ENCODE peak calls at places on chromosomes 12 and 14, in six cellular contexts. U is heart left ventricle, E is breast epithelium, O is fibroblast of mammary gland, M is A549, A is IMR-90. R is an unnamed sample.

GRCh38 chr14:78399316-78399889 is 229.2 kb downstream of the NRXN3 start:
- DNase-seq in E (no peak), O (peak; percentile 50), U (no peak), M (no peak), A (no peak), R (peak; percentile 48)

GRCh38 chr14:30362369-30363218 is 196.4 kb upstream of the G2E3 start:
- DNase-seq in A (no peak), O (no peak), U (no peak), E (no peak), M (no peak), R (no peak)

GRCh38 chr12:121815221-121815620 is 11.4 kb downstream of the SETD1B start:
- DNase-seq in E (no peak), M (no peak), O (no peak), U (no peak), A (no peak), R (no peak)

GRCh38 chr14:50600849-50601248 is 40.9 kb downstream of the ATL1 start:
- DNase-seq in U (no peak), E (no peak), M (no peak), O (peak; percentile 43), A (no peak), R (no peak)

GRCh38 chr12:110314308-110314707 is 33.3 kb downstream of the ATP2A2 start:
- DNase-seq in O (peak; percentile 83), U (no peak), A (peak; percentile 92), E (no peak), M (no peak), R (peak; percentile 72)

GRCh38 chr12:93908846-93909592 is 231.8 kb downstream of the CRADD start:
- DNase-seq in E (no peak), O (peak; percentile 29), A (no peak), U (peak; percentile 62), M (no peak), R (peak; percentile 17)

GRCh38 chr12:94285954-94286579 is 137.7 kb downstream of the PLXNC1 start:
- DNase-seq in U (no peak), M (no peak), A (no peak), E (no peak), O (no peak), R (no peak)

GRCh38 chr12:24742378-24742777 is 206.5 kb downstream of the BCAT1 start:
- DNase-seq in A (no peak), E (no peak), U (peak; percentile 41), O (no peak), M (no peak), R (no peak)

GRCh38 chr12:28340261-28340660 is 150.0 kb downstream of the CCDC91 start:
- DNase-seq in A (peak; percentile 84), O (peak; percentile 31), U (no peak), E (no peak), M (no peak), R (peak; percentile 26)

GRCh38 chr12:59595097-59595496 is 732 bp upstream of the SLC16A7 start:
- DNase-seq in A (no peak), U (no peak), M (no peak), E (no peak), O (no peak), R (peak; percentile 3)

GRCh38 chr12:43210437-43211197 is 341.4 kb downstream of the ADAMTS20 start:
- DNase-seq in M (no peak), E (no peak), O (peak; percentile 94), A (peak; percentile 67), U (no peak), R (peak; percentile 91)

GRCh38 chr12:120169946-120170345 is 24.6 kb downstream of the GCN1 start:
- DNase-seq in A (no peak), U (no peak), E (no peak), M (no peak), O (no peak), R (no peak)

GRCh38 chr12:91836264-91836663 is 309.4 kb downstream of the BTG1 start:
- DNase-seq in A (no peak), M (no peak), U (no peak), E (no peak), O (no peak), R (no peak)

GRCh38 chr14:65412881-65413738 is 580 bp downstream of the FUT8 start:
- DNase-seq in M (peak; percentile 44), U (no peak), A (peak; percentile 73), O (peak; percentile 66), E (no peak), R (peak; percentile 74)

GRCh38 chr14:65411656-65412188 is 808 bp upstream of the FUT8 start:
- DNase-seq in E (peak; percentile 88), O (peak; percentile 91), U (peak; percentile 95), M (peak; percentile 87), A (peak; percentile 91), R (peak; percentile 92)

GRCh38 chr14:65413739-65414045 is 1.2 kb downstream of the FUT8 start:
- DNase-seq in O (no peak), A (no peak), M (no peak), U (no peak), E (no peak), R (no peak)

GRCh38 chr14:65410640-65411039 is 1.9 kb upstream of the FUT8 start:
- DNase-seq in M (no peak), A (no peak), E (no peak), O (no peak), U (no peak), R (no peak)

DNA sequence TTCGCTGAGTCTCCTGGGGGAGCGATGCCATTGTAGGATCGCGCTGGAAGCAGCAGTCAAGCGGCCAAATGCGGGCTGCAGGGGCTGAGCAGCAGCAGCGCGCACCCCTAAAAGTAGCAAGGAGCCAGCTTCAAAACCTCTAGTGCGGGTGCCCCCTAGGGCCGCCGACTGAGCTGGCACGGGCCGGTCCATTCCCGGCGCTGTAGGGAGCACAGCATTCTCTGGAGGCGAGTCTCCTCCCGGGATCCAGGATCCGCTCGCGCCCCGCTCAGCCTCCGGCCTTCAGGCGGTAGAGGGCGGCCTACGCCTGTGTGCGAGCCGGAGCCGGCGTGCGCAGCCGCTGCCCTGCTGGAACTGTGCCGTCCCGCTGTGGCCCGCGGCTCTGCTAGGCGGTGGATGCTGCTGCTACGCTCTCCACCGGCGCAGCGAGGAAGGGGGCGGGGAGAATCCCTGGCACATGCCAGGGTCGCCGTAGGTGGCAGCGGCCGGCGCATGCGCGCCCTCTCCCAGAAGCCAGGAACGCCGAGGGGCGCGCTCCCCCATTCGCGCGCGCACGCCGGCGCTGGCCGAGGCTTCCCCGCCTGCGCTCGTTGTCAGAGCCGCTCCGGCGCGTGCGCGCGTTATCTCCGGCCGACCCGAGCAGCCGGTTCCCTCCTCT is at the start of gene FUT8:
- DNase-seq in U (peak; percentile 96), A (peak; percentile 94), E (peak; percentile 95), M (peak; percentile 84), O (peak; percentile 94), R (peak; percentile 97)
- H3K4me3 ChIP-seq in U (peak within 1 kb of the TSS; percentile 76), A (peak within 1 kb of the TSS; percentile 95), E (peak within 1 kb of the TSS; percentile 96), M (peak within 1 kb of the TSS; percentile 86), O (peak within 1 kb of the TSS; percentile 80), R (peak within 1 kb of the TSS; percentile 80)

DNA sequence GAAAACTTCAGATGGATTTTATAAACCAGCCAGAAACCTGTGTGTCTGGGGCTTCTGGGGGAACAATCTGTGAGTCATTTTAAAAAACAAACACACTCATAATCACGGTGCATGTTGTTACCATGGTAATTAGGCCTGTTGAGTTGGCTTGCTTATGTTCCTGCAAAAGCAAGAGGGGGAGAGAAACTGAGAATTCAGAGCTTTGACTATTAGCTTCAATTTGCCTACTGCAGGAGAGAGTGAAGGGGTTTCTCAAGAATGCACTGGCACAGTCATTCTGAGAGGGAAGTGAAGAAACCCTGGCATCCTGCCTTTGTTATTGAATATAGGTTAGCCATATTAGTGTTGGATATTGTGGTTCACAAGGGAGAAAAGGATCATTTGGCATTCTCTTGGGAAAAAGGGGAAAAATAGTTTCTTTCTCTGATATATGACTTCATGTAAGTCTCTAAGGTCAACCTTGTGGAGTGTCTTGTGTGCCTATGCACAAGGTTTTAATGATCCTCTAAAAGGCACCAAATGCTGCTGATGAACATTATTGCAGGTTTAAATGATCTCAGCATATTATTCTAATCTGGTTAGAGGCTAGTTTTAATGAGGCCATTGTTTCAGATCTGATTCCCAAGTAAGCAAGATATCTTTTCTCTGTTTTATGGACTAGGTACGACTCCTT is 12.9 kb downstream of the GNG2 start:
- DNase-seq in E (no peak), A (peak; percentile 98), M (peak; percentile 61), O (peak; percentile 96), U (no peak), R (peak; percentile 95)
- H3K4me3 ChIP-seq in E (no peak overlapping the region), A (no peak overlapping the region), M (no peak overlapping the region), O (no peak overlapping the region), U (no peak overlapping the region), R (no peak overlapping the region)

GRCh38 chr14:100160534-100160916 is 1.1 kb upstream of the DEGS2 start:
- DNase-seq in E (no peak), O (no peak), U (peak; percentile 23), A (no peak), M (no peak), R (no peak)

GRCh38 chr14:100158566-100159106 is 809 bp downstream of the DEGS2 start:
- DNase-seq in O (no peak), M (no peak), A (no peak), U (peak; percentile 13), E (no peak), R (no peak)

GRCh38 chr14:100156776-100157175 is 2.7 kb downstream of the DEGS2 start:
- DNase-seq in A (no peak), U (no peak), E (no peak), O (no peak), M (no peak), R (no peak)

GRCh38 chr14:100159107-100159864 is at the start of gene DEGS2:
- DNase-seq in U (peak; percentile 18), M (peak; percentile 46), A (no peak), O (no peak), E (no peak), R (no peak)

DNA sequence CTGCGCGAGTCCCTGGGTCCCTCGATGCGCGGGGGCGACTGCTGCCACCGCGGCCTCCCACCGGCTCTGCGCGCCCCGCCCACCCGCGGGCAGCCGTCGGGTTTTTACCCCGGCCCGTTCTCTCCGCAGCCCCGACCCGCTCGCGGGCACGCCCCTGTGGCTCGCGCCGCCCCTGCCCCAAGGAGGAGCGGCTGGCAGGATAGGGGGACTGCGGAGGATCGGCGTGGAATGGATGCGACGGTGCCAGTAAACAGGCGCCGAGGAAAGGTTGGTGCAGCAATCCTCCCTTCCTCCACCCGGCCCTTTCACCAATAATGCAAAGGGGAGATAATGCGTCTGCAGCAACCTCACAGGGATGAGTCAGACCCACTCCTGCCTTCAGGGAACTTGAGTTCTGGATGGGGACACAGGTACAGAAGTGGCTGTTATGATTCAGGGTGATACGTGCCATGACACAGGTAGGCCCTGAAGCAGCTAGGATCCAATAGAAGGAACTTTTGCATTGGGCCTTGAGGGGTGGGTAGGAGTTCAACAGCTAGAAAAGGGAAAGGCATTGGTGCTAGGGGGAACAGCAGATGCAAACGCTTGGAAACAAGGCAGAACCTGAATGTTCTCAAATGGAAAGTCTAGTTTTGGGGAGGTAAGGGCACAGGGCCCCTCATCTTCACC is 554 bp upstream of the DEGS2 start:
- DNase-seq in M (no peak), A (no peak), O (no peak), U (peak; percentile 18), E (no peak), R (no peak)
- H3K4me3 ChIP-seq in M (peak overlapping the region; percentile 53), A (no peak overlapping the region), O (no peak overlapping the region), U (peak overlapping the region; percentile 43), E (peak overlapping the region; percentile 62), R (no peak overlapping the region)

DNA sequence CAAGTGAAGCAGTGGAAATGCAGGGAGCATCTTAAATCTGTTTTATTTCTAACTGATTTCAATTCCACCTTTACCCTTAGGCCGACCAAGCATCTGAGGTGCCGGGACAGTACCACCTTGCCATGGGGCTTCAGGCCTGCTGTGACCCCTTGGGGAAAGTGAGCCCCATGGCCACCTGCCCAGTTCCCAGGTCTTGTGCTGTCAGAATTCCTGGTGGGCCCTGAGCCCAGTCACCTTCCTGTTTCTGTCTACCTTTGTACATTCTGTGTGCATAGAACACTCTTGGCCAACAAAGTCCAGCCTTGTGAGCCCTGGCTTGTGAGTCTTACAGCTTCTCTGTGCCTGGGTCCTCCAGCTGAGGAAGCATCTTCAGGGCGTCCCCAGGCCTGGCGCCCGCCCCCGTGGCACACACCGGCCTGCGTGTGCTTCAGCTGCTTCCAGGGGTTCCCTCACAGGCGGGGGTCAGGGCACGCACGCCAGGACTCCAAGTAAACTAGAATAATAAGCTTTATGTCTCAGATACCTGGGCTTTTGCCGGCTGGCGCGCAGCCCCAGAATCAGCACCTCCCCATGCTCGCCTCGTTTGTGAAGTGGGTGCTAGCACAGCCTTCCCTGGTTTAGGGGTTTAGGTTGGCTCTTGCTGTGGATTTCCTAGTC is 10.3 kb downstream of the ZFYVE21 start:
- DNase-seq in M (no peak), E (no peak), A (no peak), O (no peak), U (no peak), R (no peak)
- H3K4me3 ChIP-seq in M (no peak overlapping the region), E (no peak overlapping the region), A (no peak overlapping the region), O (no peak overlapping the region), U (no peak overlapping the region), R (no peak overlapping the region)

R was measured in astrocyte of the spinal cord.